ENCODE peak calls at places on chromosomes 2 and 18, in five cellular contexts. R is K562, O is HCT116, D is HepG2, T is GM12878. B is an unnamed sample.
A peak's percentile ranks its signal among the peaks of the same experiment; 100 is the strongest.

GRCh38 chr2:147030966-147031760 is 813.7 kb upstream of the ACVR2A start:
- DNase-seq in R (no peak), O (peak; percentile 10), D (no peak), T (no peak), B (no peak)

GRCh38 chr2:46803911-46804670 is 111.5 kb downstream of the MCFD2 start:
- DNase-seq in R (no peak), O (peak; percentile 68), D (no peak), T (no peak), B (no peak)

GRCh38 chr18:33665187-33665586 is 87.2 kb downstream of the ASXL3 start:
- DNase-seq in R (no peak), O (no peak), D (no peak), T (no peak), B (no peak)

GRCh38 chr2:37307500-37307899 is 17.1 kb downstream of the PRKD3 start:
- DNase-seq in R (no peak), O (no peak), D (no peak), T (no peak), B (no peak)

GRCh38 chr2:203789613-203790012 is 78.0 kb upstream of the CTLA4 start:
- DNase-seq in R (no peak), O (no peak), D (no peak), T (no peak), B (no peak)

GRCh38 chr2:74516070-74516633 is 1.9 kb downstream of the TLX2 start:
- DNase-seq in R (no peak), O (no peak), D (no peak), T (no peak), B (peak; percentile 95)

GRCh38 chr2:38115216-38116012 is 39.5 kb upstream of the CYP1B1 start:
- DNase-seq in R (peak; percentile 80), O (peak; percentile 59), D (peak; percentile 75), T (peak; percentile 55), B (peak; percentile 54)

GRCh38 chr18:56445422-56445821 is 193.0 kb downstream of the TXNL1 start:
- DNase-seq in R (no peak), O (no peak), D (no peak), T (no peak), B (no peak)

GRCh38 chr2:182652326-182652725 is 63.7 kb upstream of the DNAJC10 start:
- DNase-seq in R (no peak), O (no peak), D (no peak), T (no peak), B (no peak)

GRCh38 chr2:85794491-85795121 is 40.8 kb downstream of the ATOH8 start:
- DNase-seq in R (no peak), O (no peak), D (no peak), T (no peak), B (no peak)

GRCh38 chr2:28163028-28163427 is 229.6 kb upstream of the FOSL2 start:
- DNase-seq in R (no peak), O (no peak), D (no peak), T (no peak), B (no peak)

GRCh38 chr2:96113951-96114350 is 2.4 kb downstream of the ADRA2B start:
- DNase-seq in R (no peak), O (no peak), D (no peak), T (no peak), B (no peak)

GRCh38 chr18:10490401-10491289 is 35.2 kb upstream of the NAPG start:
- DNase-seq in R (peak; percentile 33), O (peak; percentile 73), D (peak; percentile 77), T (peak; percentile 58), B (peak; percentile 57)

GRCh38 chr2:8234757-8235374 is 447.0 kb upstream of the ID2 start:
- DNase-seq in R (no peak), O (no peak), D (no peak), T (peak; percentile 90), B (no peak)

GRCh38 chr18:23998811-23999210 is 15.7 kb upstream of the TTC39C start:
- DNase-seq in R (no peak), O (peak; percentile 23), D (peak; percentile 68), T (no peak), B (no peak)

GRCh38 chr2:234681206-234681605 is 184.3 kb upstream of the ARL4C start:
- DNase-seq in R (no peak), O (no peak), D (no peak), T (no peak), B (no peak)

GRCh38 chr18:62844850-62845643 is 129.7 kb downstream of the PHLPP1 start:
- DNase-seq in R (no peak), O (no peak), D (no peak), T (no peak), B (no peak)

GRCh38 chr2:160050147-160050546 is 12.3 kb downstream of the PLA2R1 start:
- DNase-seq in R (no peak), O (no peak), D (no peak), T (no peak), B (no peak)

GRCh38 chr2:10444463-10444862 is 3.7 kb downstream of the ODC1 start:
- DNase-seq in R (no peak), O (no peak), D (no peak), T (peak; percentile 33), B (no peak)

GRCh38 chr2:215290980-215291599 is 20.8 kb upstream of the ATIC start:
- DNase-seq in R (no peak), O (no peak), D (no peak), T (no peak), B (no peak)

GRCh38 chr2:232473467-232473890 is 14.2 kb downstream of the ECEL1 start:
- DNase-seq in R (no peak), O (no peak), D (no peak), T (no peak), B (no peak)

GRCh38 chr2:96685592-96686459 is 43.3 kb downstream of the FER1L5 start:
- DNase-seq in R (peak; percentile 54), O (no peak), D (peak; percentile 74), T (no peak), B (no peak)

DNA sequence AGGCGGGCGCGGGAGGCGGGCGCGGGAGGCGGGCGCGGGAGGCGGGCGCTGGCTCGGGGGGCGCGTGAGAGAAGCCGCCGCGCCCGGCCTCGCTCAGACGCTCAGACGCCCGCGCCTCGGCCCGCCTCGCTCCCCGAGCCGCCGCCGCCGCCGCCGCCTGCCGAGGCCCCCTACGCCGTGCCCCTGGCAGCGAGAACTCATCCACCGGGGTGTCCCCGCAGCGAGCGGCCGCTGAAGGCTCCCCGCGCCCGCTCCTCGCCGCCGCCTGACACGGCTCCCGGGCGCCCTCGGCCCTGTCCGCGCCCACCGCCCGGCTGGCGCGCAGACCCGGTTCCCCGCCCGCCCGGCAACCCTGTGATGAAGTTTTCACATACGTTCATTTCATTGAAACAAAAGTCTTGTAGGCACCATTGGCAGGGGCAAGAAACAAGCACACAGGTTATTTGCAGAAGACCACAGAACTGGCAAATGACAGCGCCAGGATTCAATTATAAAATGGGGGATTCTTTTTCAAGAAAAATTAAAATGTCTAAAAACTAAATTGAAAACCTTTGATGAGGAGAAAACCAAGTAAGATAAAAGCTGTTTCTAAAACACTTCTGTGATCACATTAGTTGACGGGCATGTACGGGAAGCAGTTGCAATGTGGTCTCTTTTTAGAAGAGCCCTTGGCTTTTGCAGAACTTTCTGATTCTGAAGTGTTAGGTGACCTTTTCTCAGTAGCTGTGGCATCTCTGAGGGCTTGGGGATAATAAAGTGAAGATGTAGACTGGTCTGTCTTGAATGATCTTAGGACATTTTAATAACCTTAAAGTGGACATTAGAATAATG is 50.5 kb upstream of the TUBA3D start:
- DNase-seq in R (no peak), O (no peak), D (no peak), T (no peak), B (no peak)
- TF ChIP-seq EZH2 in R (no peak), O (no peak), D (peak; percentile 34), T (no peak), B (peak; percentile 45)

DNA sequence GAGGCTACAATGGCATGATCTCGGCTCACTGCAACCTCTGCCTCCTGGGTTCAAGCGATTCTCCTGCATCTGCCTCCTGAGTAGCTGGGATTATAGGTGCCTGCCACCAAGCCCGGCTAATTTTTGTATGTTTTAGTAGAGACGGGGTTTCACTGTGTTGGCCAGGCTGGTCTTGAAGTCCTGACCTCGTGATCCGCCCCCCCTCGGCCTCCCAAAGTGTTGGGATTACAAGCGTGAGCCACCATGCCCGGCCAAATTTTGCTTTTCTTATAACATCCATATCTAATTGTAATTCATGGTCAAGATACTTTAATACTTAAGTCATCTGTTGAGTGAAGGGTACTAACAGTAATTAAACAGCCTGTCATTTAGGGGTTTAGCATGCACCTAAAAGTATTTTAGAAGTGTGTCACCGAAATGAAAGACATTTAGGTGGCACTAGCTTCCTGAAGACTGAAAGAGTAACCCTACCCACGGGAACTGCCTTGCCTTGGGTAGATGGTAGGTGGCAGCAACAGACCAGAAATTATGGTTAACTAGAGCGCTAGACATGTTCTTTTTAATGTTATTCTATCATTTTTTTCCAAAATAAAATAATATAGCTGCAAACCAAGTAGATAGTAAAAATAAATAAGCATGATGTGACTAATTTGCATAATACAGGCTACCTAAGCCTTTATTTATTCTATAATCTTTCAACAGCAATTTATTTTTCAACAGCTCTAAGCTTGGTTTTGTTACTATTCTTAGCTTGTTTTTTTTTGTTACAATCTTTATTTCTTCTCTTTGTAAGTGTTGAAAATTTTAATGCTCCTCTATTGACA is 8.6 kb upstream of the ACYP2 start:
- DNase-seq in R (peak; percentile 17), O (peak; percentile 53), D (peak; percentile 73), T (no peak), B (no peak)
- TF ChIP-seq SRF in R (no peak), O (no peak), D (no peak), T (no peak), B (no peak)

GRCh38 chr2:19364014-19364413 is 5.6 kb upstream of the OSR1 start:
- DNase-seq in R (no peak), O (no peak), D (no peak), T (no peak), B (no peak)

GRCh38 chr2:19365126-19365525 is 6.7 kb upstream of the OSR1 start:
- DNase-seq in R (no peak), O (no peak), D (no peak), T (no peak), B (no peak)

GRCh38 chr2:19362652-19363473 is 4.4 kb upstream of the OSR1 start:
- DNase-seq in R (peak; percentile 72), O (peak; percentile 69), D (peak; percentile 79), T (no peak), B (peak; percentile 80)

GRCh38 chr2:19362094-19362649 is 3.7 kb upstream of the OSR1 start:
- DNase-seq in R (no peak), O (no peak), D (no peak), T (no peak), B (no peak)

DNA sequence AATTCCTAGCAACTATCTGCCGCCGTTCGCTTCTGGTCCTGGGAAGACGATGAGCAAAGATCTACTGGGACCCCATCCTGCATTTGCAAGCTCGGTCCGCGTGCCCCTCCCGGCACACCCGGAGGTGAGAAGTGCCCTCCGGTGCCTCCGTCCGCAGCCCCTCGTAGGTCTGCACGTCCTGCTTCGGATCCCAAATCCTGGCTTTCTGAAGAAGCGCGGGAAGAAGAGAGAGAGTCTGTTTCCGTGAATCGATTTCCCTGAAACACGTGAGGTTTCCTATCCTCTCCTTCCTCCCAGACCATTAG is 5.0 kb upstream of the OSR1 start:
- DNase-seq in R (no peak), O (no peak), D (no peak), T (no peak), B (peak; percentile 53)
- TF ChIP-seq EZH2 in R (no peak), O (no peak), D (no peak), T (no peak), B (no peak)

GRCh38 chr2:219388127-219388844 is 574 bp upstream of the DNPEP start:
- DNase-seq in R (peak; percentile 95), O (peak; percentile 90), D (peak; percentile 87), T (peak; percentile 83), B (peak; percentile 81)

GRCh38 chr2:219385958-219386520 is 1.7 kb downstream of the DNPEP start:
- DNase-seq in R (no peak), O (no peak), D (no peak), T (no peak), B (no peak)

GRCh38 chr2:219386532-219387280 is 1.0 kb downstream of the DNPEP start:
- DNase-seq in R (no peak), O (no peak), D (no peak), T (no peak), B (no peak)

GRCh38 chr2:219388845-219389156 is 1.1 kb upstream of the DNPEP start:
- DNase-seq in R (no peak), O (no peak), D (no peak), T (no peak), B (no peak)

GRCh38 chr2:219387284-219388126 is at the start of gene DNPEP:
- DNase-seq in R (peak; percentile 92), O (peak; percentile 73), D (peak; percentile 86), T (peak; percentile 44), B (peak; percentile 96)
- TF ChIP-seq SRF in R (no peak), O (no peak), D (no peak), T (no peak), B (no peak)

B was measured in H1.